ENCODE peak calls at places on chromosomes 11 and 22, in five cellular contexts. E is neural progenitor cell; N is SK-N-SH; B is CD8-positive, alpha-beta T cell; D is AG09309. H is an unnamed sample.

GRCh38 chr11:68659158-68659921 is 25.0 kb upstream of the GAL start:
- DNase-seq in D (peak; percentile 81), E (no peak), B (no peak), N (peak; percentile 89), H (peak; percentile 62)

GRCh38 chr11:107857550-107858216 is 904 bp downstream of the SLC35F2 start:
- DNase-seq in N (no peak), B (no peak), D (no peak), E (no peak), H (no peak)

GRCh38 chr11:8566613-8567210 is 27.3 kb downstream of the STK33 start:
- DNase-seq in N (peak; percentile 14), E (peak; percentile 54), B (no peak), D (peak; percentile 5), H (peak; percentile 18)

GRCh38 chr22:38192475-38192863 is 9.3 kb upstream of the MAFF start:
- DNase-seq in N (no peak), B (no peak), E (no peak), D (no peak), H (no peak)

GRCh38 chr22:45905326-45905923 is 71.5 kb downstream of the WNT7B start:
- DNase-seq in E (peak; percentile 95), D (no peak), B (no peak), N (no peak), H (no peak)

GRCh38 chr22:31271485-31271884 is 20.8 kb downstream of the PIK3IP1 start:
- DNase-seq in D (no peak), E (no peak), N (no peak), B (no peak), H (no peak)

GRCh38 chr11:43944761-43945311 is 2.4 kb downstream of the C11orf96 start:
- DNase-seq in N (peak; percentile 72), B (peak; percentile 59), D (no peak), E (peak; percentile 58), H (no peak)

GRCh38 chr11:72676874-72677341 is 2.7 kb upstream of the PDE2A start:
- DNase-seq in B (peak; percentile 66), N (no peak), D (no peak), E (peak; percentile 95), H (no peak)

GRCh38 chr11:30452114-30452513 is 129.2 kb downstream of the ARL14EP start:
- DNase-seq in E (no peak), B (no peak), N (no peak), D (no peak), H (no peak)

GRCh38 chr11:34492806-34493414 is 20.7 kb downstream of the ELF5 start:
- DNase-seq in N (peak; percentile 72), B (peak; percentile 42), D (no peak), E (peak; percentile 79), H (no peak)

GRCh38 chr11:131749100-131749499 is 378.7 kb downstream of the NTM start:
- DNase-seq in E (no peak), N (no peak), D (peak; percentile 96), B (no peak), H (no peak)

GRCh38 chr22:45870011-45870410 is 107.0 kb downstream of the WNT7B start:
- DNase-seq in B (peak; percentile 1), E (no peak), D (no peak), N (no peak), H (no peak)

GRCh38 chr11:89452780-89453179 is 38.4 kb downstream of the NOX4 start:
- DNase-seq in N (no peak), D (no peak), B (no peak), E (no peak), H (no peak)

GRCh38 chr22:21754523-21755128 is 19.0 kb upstream of the YPEL1 start:
- DNase-seq in N (no peak), B (no peak), E (no peak), D (no peak), H (no peak)

GRCh38 chr11:16669799-16670415 is 68.5 kb upstream of the C11orf58 start:
- DNase-seq in B (no peak), D (no peak), E (no peak), N (no peak), H (peak; percentile 86)

GRCh38 chr11:1117970-1118369 is 39.8 kb upstream of the MUC5AC start:
- DNase-seq in N (peak; percentile 18), E (no peak), D (no peak), B (no peak), H (no peak)

GRCh38 chr22:36467946-36468345 is 13.5 kb downstream of the TXN2 start:
- DNase-seq in E (no peak), B (no peak), N (no peak), D (no peak), H (no peak)

GRCh38 chr22:24429411-24430365 is 2.3 kb downstream of the ADORA2A start:
- DNase-seq in E (no peak), B (peak; percentile 59), N (peak; percentile 68), D (no peak), H (no peak)

GRCh38 chr11:33227578-33228261 is 29.5 kb upstream of the HIPK3 start:
- DNase-seq in B (no peak), E (no peak), D (peak; percentile 23), N (no peak), H (no peak)

GRCh38 chr11:36456136-36456535 is 53.9 kb downstream of the TRAF6 start:
- DNase-seq in E (no peak), B (no peak), N (no peak), D (peak; percentile 42), H (no peak)

GRCh38 chr22:43560651-43561050 is 148.8 kb downstream of the MPPED1 start:
- DNase-seq in B (no peak), E (no peak), N (no peak), D (no peak), H (no peak)

GRCh38 chr11:131938321-131938751 is 567.9 kb downstream of the NTM start:
- DNase-seq in B (no peak), E (no peak), N (no peak), D (no peak), H (no peak)

GRCh38 chr11:112886707-112887370 is 74.4 kb upstream of the NCAM1 start:
- DNase-seq in E (no peak), B (no peak), D (no peak), N (no peak), H (no peak)

GRCh38 chr11:129538323-129538722 is 162.7 kb downstream of the BARX2 start:
- DNase-seq in N (no peak), D (no peak), B (no peak), E (no peak), H (no peak)

DNA sequence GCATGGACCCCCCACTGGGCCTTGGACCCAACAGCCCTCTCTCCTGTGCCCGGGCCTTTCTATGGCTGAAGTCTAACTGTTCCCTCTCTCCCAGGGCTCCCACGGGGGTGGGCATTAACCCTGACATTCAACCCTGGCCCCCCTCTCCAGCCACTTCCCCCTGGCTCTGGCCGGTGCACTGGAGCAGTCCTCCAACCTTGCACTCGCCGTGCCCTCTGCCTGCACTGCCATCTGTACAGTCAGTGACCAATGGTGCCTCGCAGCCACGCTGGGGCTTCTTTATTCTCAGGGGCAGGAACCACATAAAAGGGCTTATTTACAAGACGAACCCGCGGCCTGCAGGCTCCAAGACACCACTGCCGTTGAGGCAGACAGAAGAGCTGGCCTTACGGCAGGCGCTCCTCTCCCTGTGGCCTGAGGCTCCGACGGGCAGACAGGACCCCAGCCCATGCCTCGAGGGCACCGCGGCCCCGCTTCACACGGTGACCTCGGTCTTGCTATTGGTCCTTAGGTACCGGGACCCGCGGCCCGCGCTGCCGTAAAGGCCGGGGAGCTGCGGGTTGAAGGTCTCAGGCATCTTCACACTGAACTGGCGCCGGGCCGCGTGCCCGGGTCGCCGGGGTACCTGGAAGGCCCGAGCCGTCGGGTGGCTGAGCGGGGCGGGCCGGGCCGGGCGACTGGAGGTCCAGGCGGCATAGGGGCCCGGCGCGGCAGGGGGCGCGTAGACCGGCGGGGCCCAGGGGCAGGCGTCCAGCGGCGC is 5.4 kb downstream of the SHISA8 start:
- DNase-seq in N (no peak), D (no peak), E (peak; percentile 58), B (no peak), H (no peak)
- H3K4me3 ChIP-seq in N (no peak overlapping the region), D (no peak overlapping the region), E (peak overlapping the region; percentile 38), B (no peak overlapping the region), H (peak overlapping the region; percentile 17)

DNA sequence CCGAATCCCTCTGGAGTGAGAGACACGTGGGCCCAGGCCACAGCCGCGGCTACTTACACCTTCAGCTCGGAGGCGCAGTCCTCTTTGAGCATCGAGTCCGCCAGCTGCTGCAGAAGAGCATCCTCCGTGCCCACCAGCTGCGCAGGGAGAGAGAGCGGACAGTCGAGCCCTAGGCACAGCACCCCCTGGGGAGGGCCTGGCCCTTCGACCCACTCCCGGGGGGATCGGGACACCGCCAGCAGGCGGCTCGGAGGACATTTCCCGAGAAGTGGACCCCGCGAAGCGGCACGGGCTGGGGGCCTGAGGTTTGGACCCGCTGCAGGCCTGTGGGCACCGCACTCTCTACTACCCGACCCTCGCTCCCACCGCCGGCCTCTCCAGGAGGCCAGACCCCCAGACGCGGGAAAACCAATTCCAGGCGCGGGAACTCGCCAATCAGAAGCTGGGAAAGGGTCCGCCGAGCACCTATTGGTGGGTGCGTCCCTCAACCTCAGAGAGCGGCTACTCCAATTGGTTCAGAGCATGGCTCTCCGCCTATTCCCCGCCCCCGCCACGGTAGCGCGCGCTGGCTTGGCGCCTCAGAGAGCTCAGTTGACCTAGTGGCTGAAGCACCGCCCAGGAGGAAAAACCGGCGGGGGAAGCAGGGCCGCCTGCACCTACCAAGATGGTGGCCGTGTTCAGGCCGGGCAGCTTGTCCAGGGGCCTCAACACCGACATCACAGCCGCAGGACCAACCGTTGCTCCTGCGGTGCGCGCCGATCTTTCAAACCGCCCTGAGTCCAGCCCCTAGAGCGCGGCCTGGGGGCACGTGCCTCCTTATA is at the start of gene CENPM:
- DNase-seq in D (peak; percentile 61), E (peak; percentile 97), N (peak; percentile 85), B (peak; percentile 85), H (peak; percentile 76)
- TF ChIP-seq CTCF in D (peak; percentile 45), E (peak; percentile 18), N (peak; percentile 23), B (no peak), H (peak; percentile 24)

GRCh38 chr22:19478086-19478392 is 954 bp downstream of the UFD1 start:
- DNase-seq in D (no peak), N (no peak), B (no peak), E (no peak), H (no peak)
- H3K4me3 ChIP-seq in D (peak overlapping the region; percentile 91), N (peak overlapping the region; percentile 94), B (peak overlapping the region; percentile 69), E (peak overlapping the region; percentile 77), H (peak overlapping the region; percentile 95)

GRCh38 chr11:20251496-20251895 is 91.2 kb upstream of the DBX1 start:
- DNase-seq in D (no peak), N (no peak), E (no peak), B (no peak), H (no peak)

GRCh38 chr11:20248345-20248744 is 88.1 kb upstream of the DBX1 start:
- DNase-seq in B (no peak), D (no peak), E (no peak), N (no peak), H (no peak)

GRCh38 chr11:20253796-20254195 is 93.5 kb upstream of the DBX1 start:
- DNase-seq in E (no peak), D (no peak), B (no peak), N (no peak), H (no peak)

GRCh38 chr11:20249313-20249873 is 89.1 kb upstream of the DBX1 start:
- DNase-seq in B (no peak), D (no peak), E (no peak), N (no peak), H (no peak)

GRCh38 chr11:20250644-20251247 is 90.5 kb upstream of the DBX1 start:
- DNase-seq in E (no peak), D (no peak), B (no peak), N (no peak), H (no peak)
- TF ChIP-seq CTCF in E (no peak), D (no peak), B (no peak), N (no peak), H (no peak)

GRCh38 chr11:2305140-2305861 is 3.5 kb downstream of the TSPAN32 start:
- DNase-seq in N (peak; percentile 85), E (peak; percentile 89), D (peak; percentile 20), B (peak; percentile 90), H (no peak)
- H3K4me3 ChIP-seq in N (peak overlapping the region; percentile 27), E (no peak overlapping the region), D (no peak overlapping the region), B (peak overlapping the region; percentile 82), H (no peak overlapping the region)

H was measured in retinal pigment epithelial cell.